ENCODE peak calls at places on chromosomes 5 and 9, in four cellular contexts. Z is HepG2, V is HCT116, X is Panc1. K is an unnamed sample.
A peak's percentile ranks its signal among the peaks of the same experiment; 100 is the strongest.

GRCh38 chr5:5675511-5675910 is 253.0 kb downstream of the ICE1 start:
- ATAC-seq in Z (no peak), V (no peak), X (no peak), K (no peak)

GRCh38 chr5:92265804-92266203 is 882.7 kb upstream of the ARRDC3 start:
- ATAC-seq in Z (no peak), V (no peak), X (no peak), K (no peak)

GRCh38 chr5:142915840-142916424 is 145.8 kb downstream of the ARHGAP26 start:
- ATAC-seq in Z (peak; percentile 90), V (peak; percentile 87), X (peak; percentile 86), K (no peak)

GRCh38 chr5:34523382-34523716 is 132.8 kb upstream of the RAI14 start:
- ATAC-seq in Z (no peak), V (peak; percentile 30), X (peak; percentile 46), K (no peak)

GRCh38 chr5:142109356-142110045 is 922 bp downstream of the NDFIP1 start:
- ATAC-seq in Z (peak; percentile 2), V (no peak), X (no peak), K (no peak)

GRCh38 chr9:105319514-105319863 is 75.0 kb downstream of the SLC44A1 start:
- ATAC-seq in Z (no peak), V (no peak), X (no peak), K (no peak)

GRCh38 chr5:103860327-103860726 is 297.7 kb upstream of the NUDT12 start:
- ATAC-seq in Z (no peak), V (no peak), X (no peak), K (no peak)

GRCh38 chr5:125415126-125415525 is 668.7 kb upstream of the ZNF608 start:
- ATAC-seq in Z (no peak), V (no peak), X (no peak), K (no peak)

GRCh38 chr5:123429993-123430392 is 6.8 kb upstream of the CEP120 start:
- ATAC-seq in Z (peak; percentile 45), V (no peak), X (no peak), K (peak; percentile 68)

GRCh38 chr5:180343846-180344327 is 9.2 kb downstream of the GFPT2 start:
- ATAC-seq in Z (no peak), V (no peak), X (no peak), K (peak; percentile 35)

GRCh38 chr5:96835727-96836126 is 28.0 kb upstream of the ERAP1 start:
- ATAC-seq in Z (no peak), V (no peak), X (no peak), K (no peak)

GRCh38 chr5:168123853-168124528 is 167.5 kb upstream of the WWC1 start:
- ATAC-seq in Z (no peak), V (no peak), X (no peak), K (no peak)

GRCh38 chr5:96884995-96885394 is 8.7 kb downstream of the ERAP2 start:
- ATAC-seq in Z (no peak), V (no peak), X (no peak), K (no peak)

GRCh38 chr5:57817001-57817453 is 334.4 kb upstream of the ACTBL2 start:
- ATAC-seq in Z (no peak), V (no peak), X (no peak), K (no peak)

GRCh38 chr5:7894860-7895259 is 25.9 kb downstream of the MTRR start:
- ATAC-seq in Z (no peak), V (no peak), X (no peak), K (no peak)

GRCh38 chr5:146671561-146671960 is 155.6 kb upstream of the GPR151 start:
- ATAC-seq in Z (no peak), V (no peak), X (no peak), K (no peak)

GRCh38 chr5:10639846-10640368 is 76.0 kb downstream of the ANKRD33B start:
- ATAC-seq in Z (no peak), V (no peak), X (no peak), K (no peak)
- H3K36me3 ChIP-seq in Z (no peaks in the 10 kb centered on the region), V (peaks cover 5% of the 10 kb centered on the region), X (no peaks in the 10 kb centered on the region), K (no peaks in the 10 kb centered on the region)

GRCh38 chr5:172380261-172380991 is 73.9 kb downstream of the SH3PXD2B start:
- ATAC-seq in Z (no peak), V (no peak), X (no peak), K (peak; percentile 35)

GRCh38 chr5:172383231-172383802 is 71.0 kb downstream of the SH3PXD2B start:
- ATAC-seq in Z (peak; percentile 95), V (peak; percentile 42), X (peak; percentile 93), K (no peak)

GRCh38 chr5:172379481-172379880 is 74.8 kb downstream of the SH3PXD2B start:
- ATAC-seq in Z (no peak), V (no peak), X (no peak), K (no peak)

GRCh38 chr5:172377856-172378255 is 76.5 kb downstream of the SH3PXD2B start:
- ATAC-seq in Z (no peak), V (no peak), X (no peak), K (no peak)

DNA sequence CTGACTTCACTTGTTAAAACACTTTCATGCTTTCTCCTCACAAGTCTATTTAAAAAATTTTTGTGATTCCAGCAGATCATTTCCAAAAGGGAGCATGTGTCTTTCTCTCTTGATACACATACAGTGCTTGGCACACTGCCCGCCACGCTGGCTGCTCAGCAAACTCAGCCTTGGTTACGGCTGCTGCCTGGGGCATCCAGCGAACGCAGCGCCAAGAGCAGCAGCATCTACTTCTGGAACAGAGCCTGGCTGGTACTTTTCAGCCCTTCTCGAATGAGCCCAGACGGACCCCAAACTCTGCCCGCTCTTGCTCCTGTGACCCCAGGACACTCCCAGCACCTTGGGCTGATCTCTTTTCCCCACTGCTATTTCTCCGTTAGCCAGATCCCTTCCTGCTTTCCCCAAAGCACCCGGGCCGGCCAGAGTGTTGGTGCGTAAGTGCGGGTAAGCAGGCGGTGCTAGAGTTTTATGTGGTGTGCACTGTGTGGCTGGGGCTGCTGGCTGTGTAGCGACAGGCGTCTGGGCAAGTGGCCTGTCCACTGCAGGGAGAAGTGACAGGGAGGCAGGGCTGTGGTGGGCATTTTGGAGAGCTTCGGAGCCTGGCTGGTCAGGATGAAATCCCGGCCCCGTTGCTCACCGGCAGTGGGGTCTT is 73.2 kb downstream of the SH3PXD2B start:
- ATAC-seq in Z (no peak), V (no peak), X (no peak), K (peak; percentile 62)
- TF ChIP-seq POLR2AphosphoS5 in Z (no peak), V (no peak), X (no peak), K (peak; percentile 44)

GRCh38 chr5:134394932-134395331 is 16.7 kb downstream of the CDKN2AIPNL start:
- ATAC-seq in Z (no peak), V (peak; percentile 32), X (no peak), K (no peak)

GRCh38 chr5:134397196-134397595 is 14.5 kb downstream of the CDKN2AIPNL start:
- ATAC-seq in Z (peak; percentile 19), V (no peak), X (no peak), K (no peak)

GRCh38 chr5:134396274-134396673 is 15.4 kb downstream of the CDKN2AIPNL start:
- ATAC-seq in Z (peak; percentile 43), V (no peak), X (no peak), K (no peak)

GRCh38 chr5:134403951-134404350 is 7.7 kb downstream of the CDKN2AIPNL start:
- ATAC-seq in Z (no peak), V (no peak), X (no peak), K (no peak)

GRCh38 chr5:134398609-134399155 is 13.0 kb downstream of the CDKN2AIPNL start:
- ATAC-seq in Z (peak; percentile 23), V (no peak), X (no peak), K (no peak)
- H3K36me3 ChIP-seq in Z (peaks cover 19% of the 10 kb centered on the region), V (peaks cover 17% of the 10 kb centered on the region), X (peaks cover 6% of the 10 kb centered on the region), K (peaks cover 1% of the 10 kb centered on the region)

DNA sequence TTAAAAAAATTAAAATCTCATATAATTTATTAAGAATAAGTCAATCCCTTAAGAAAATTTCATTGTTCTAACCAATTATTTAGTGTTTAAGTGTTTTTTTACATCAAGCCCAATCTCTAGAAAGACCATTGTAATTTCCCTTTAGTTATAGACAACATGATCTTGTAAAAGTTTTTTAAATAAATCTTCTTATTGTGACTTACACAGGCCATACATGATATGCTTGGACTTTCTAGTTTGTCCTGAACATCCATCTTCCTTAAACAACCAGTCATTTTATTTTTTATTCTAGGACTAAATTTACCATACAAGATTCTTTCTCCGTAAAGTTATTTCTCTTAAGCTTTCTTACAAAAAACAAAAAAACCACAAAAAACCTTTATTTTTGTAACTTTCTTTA is 126.5 kb upstream of the MAST4 start:
- ATAC-seq in Z (no peak), V (no peak), X (no peak), K (no peak)
- TF ChIP-seq POLR2AphosphoS5 in Z (no peak), V (no peak), X (no peak), K (no peak)